ENCODE peak calls at places on chromosomes 16 and 17, in nine cellular contexts. D is IMR-90, O is SK-N-SH, T is endodermal cell, N is astrocyte, G is tibial nerve, I is lung, E is gastrocnemius medialis, C is stomach. Z is an unnamed sample.
A peak's percentile ranks its signal among the peaks of the same experiment; 100 is the strongest.

GRCh38 chr16:57527610-57528360 is 8.6 kb downstream of the CCDC102A start:
- DNase-seq in D (no peak), O (peak; percentile 14), T (no peak), N (no peak), G (no peak), I (no peak), E (no peak), C (no peak), Z (no peak)

GRCh38 chr16:65214196-65214595 is 92.3 kb upstream of the CDH11 start:
- DNase-seq in D (peak; percentile 17), O (no peak), T (no peak), N (no peak), G (no peak), I (no peak), E (no peak), C (no peak), Z (peak; percentile 18)

GRCh38 chr17:42112552-42113176 is at the start of gene DHX58:
- DNase-seq in D (peak; percentile 80), O (no peak), T (no peak), N (peak; percentile 49), G (peak; percentile 50), I (peak; percentile 78), E (peak; percentile 59), C (peak; percentile 81), Z (peak; percentile 80)

GRCh38 chr17:64777413-64778101 is 115.5 kb upstream of the SMURF2 start:
- DNase-seq in D (no peak), O (peak; percentile 48), T (peak; percentile 71), N (no peak), G (no peak), I (no peak), E (no peak), C (no peak), Z (no peak)

GRCh38 chr17:67818110-67819002 is 6.9 kb upstream of the BPTF start:
- DNase-seq in D (no peak), O (no peak), T (peak; percentile 10), N (no peak), G (no peak), I (no peak), E (no peak), C (no peak), Z (no peak)

GRCh38 chr17:10815318-10815717 is 11.4 kb upstream of the TMEM238L start:
- DNase-seq in D (no peak), O (no peak), T (no peak), N (no peak), G (no peak), I (no peak), E (no peak), C (peak; percentile 73), Z (no peak)

GRCh38 chr17:29645516-29646051 is 22.9 kb upstream of the CORO6 start:
- DNase-seq in D (peak; percentile 82), O (peak; percentile 55), T (no peak), N (peak; percentile 88), G (peak; percentile 82), I (peak; percentile 61), E (peak; percentile 95), C (peak; percentile 42), Z (peak; percentile 17)

GRCh38 chr16:53821487-53821886 is 117.5 kb downstream of the FTO start:
- DNase-seq in D (peak; percentile 42), O (no peak), T (no peak), N (peak; percentile 78), G (no peak), I (no peak), E (no peak), C (no peak), Z (peak; percentile 88)

GRCh38 chr16:12499032-12499735 is 304.5 kb downstream of the CPPED1 start:
- DNase-seq in D (no peak), O (no peak), T (no peak), N (no peak), G (no peak), I (no peak), E (no peak), C (no peak), Z (no peak)

GRCh38 chr17:47717845-47718621 is 15.0 kb upstream of the TBX21 start:
- DNase-seq in D (no peak), O (no peak), T (no peak), N (peak; percentile 25), G (no peak), I (no peak), E (no peak), C (no peak), Z (no peak)

GRCh38 chr17:13638855-13639458 is 37.2 kb upstream of the HS3ST3A1 start:
- DNase-seq in D (peak; percentile 23), O (no peak), T (peak; percentile 73), N (peak; percentile 44), G (no peak), I (no peak), E (no peak), C (no peak), Z (peak; percentile 57)

GRCh38 chr17:73155410-73156165 is 9.2 kb upstream of the SSTR2 start:
- DNase-seq in D (no peak), O (peak; percentile 83), T (peak; percentile 75), N (no peak), G (no peak), I (no peak), E (no peak), C (no peak), Z (no peak)

GRCh38 chr16:87661561-87661960 is 59.3 kb downstream of the JPH3 start:
- DNase-seq in D (peak; percentile 43), O (no peak), T (peak; percentile 95), N (peak; percentile 9), G (no peak), I (no peak), E (no peak), C (no peak), Z (peak; percentile 15)

GRCh38 chr17:76307966-76308338 is at the start of gene QRICH2:
- DNase-seq in D (no peak), O (peak; percentile 37), T (no peak), N (no peak), G (no peak), I (no peak), E (no peak), C (no peak), Z (no peak)

GRCh38 chr16:84596161-84596560 is 21.7 kb downstream of the COTL1 start:
- DNase-seq in D (no peak), O (no peak), T (no peak), N (no peak), G (no peak), I (no peak), E (no peak), C (no peak), Z (no peak)

GRCh38 chr17:63775420-63775819 is 1.4 kb downstream of the DDX42 start:
- DNase-seq in D (no peak), O (peak; percentile 20), T (peak; percentile 74), N (no peak), G (no peak), I (no peak), E (no peak), C (no peak), Z (no peak)

DNA sequence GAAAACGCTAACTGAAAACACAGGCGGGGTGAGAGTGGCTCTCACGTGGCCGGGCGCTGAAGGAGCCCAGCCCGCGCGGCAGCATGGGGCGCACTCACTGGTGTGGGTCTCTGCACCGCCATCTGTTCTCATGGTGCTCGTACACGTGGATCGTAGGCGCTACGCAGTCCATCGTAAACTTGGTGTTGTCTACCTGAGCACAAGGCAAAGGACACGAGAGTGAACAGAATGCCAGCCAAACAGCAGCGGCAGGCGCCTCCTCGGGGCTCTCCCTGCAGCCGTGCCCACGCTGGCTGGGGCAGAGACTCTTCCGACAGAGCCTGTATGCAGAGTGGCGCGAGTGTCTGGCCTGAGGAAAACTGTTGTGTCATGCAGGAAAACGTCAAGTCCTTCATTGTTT is 19.1 kb downstream of the EMC8 start:
- DNase-seq in D (no peak), O (no peak), T (no peak), N (no peak), G (no peak), I (no peak), E (no peak), C (no peak), Z (no peak)
- H3K27me3 ChIP-seq in D (no peaks in the 10 kb centered on the region), O (no peaks in the 10 kb centered on the region), T (no peaks in the 10 kb centered on the region), N (no peaks in the 10 kb centered on the region), G (no peaks in the 10 kb centered on the region), I (no peaks in the 10 kb centered on the region), E (no peaks in the 10 kb centered on the region), C (no peaks in the 10 kb centered on the region), Z (no peaks in the 10 kb centered on the region)

DNA sequence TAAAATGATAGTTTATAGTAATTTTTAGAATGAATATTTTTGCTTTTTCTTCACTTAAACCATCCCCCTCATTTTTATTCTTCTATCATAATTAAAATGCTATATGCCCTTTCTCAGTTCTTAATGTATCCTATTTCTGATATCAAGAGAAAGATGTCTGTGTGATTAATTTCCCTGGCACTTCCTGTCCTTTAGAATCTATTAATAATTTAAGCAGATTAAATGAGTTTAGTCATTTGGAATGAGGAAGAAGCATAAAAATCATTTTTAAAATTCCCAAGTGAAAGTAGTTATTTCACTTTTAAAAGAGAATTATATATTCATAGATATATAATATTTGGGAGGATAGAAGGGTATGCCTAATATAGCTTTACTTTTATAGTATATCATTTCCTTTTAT is 27.8 kb upstream of the CDR2 start:
- DNase-seq in D (peak; percentile 20), O (no peak), T (no peak), N (peak; percentile 31), G (no peak), I (no peak), E (no peak), C (no peak), Z (peak; percentile 66)
- H3K4me3 ChIP-seq in D (no peak overlapping the region), O (no peak overlapping the region), T (no peak overlapping the region), N (no peak overlapping the region), G (no peak overlapping the region), I (no peak overlapping the region), E (no peak overlapping the region), C (no peak overlapping the region), Z (no peak overlapping the region)

GRCh38 chr16:74717367-74717766 is 16.7 kb upstream of the MLKL start:
- DNase-seq in D (no peak), O (peak; percentile 11), T (no peak), N (no peak), G (no peak), I (no peak), E (no peak), C (no peak), Z (no peak)

GRCh38 chr16:74718140-74718539 is 17.5 kb upstream of the MLKL start:
- DNase-seq in D (no peak), O (no peak), T (no peak), N (no peak), G (no peak), I (no peak), E (no peak), C (no peak), Z (no peak)

GRCh38 chr16:74720579-74720978 is 19.9 kb upstream of the MLKL start:
- DNase-seq in D (no peak), O (no peak), T (no peak), N (no peak), G (no peak), I (no peak), E (no peak), C (no peak), Z (no peak)

GRCh38 chr16:74716355-74716754 is 15.7 kb upstream of the MLKL start:
- DNase-seq in D (no peak), O (peak; percentile 10), T (peak; percentile 59), N (no peak), G (no peak), I (no peak), E (no peak), C (no peak), Z (no peak)

GRCh38 chr16:74718741-74719610 is 18.3 kb upstream of the MLKL start:
- DNase-seq in D (no peak), O (no peak), T (no peak), N (no peak), G (no peak), I (no peak), E (no peak), C (no peak), Z (no peak)
- TF ChIP-seq CTCF in D (no peak), O (no peak), T (peak; percentile 21), N (no peak), G (no peak), I (no peak), E (no peak), C (no peak), Z (no peak)

GRCh38 chr17:38602862-38603785 is 2.6 kb downstream of the SRCIN1 start:
- DNase-seq in D (no peak), O (no peak), T (peak; percentile 65), N (no peak), G (no peak), I (no peak), E (no peak), C (no peak), Z (no peak)
- H3K27me3 ChIP-seq in D (peaks cover 93% of the 10 kb centered on the region), O (no peaks in the 10 kb centered on the region), T (peaks cover 21% of the 10 kb centered on the region), N (peaks cover 41% of the 10 kb centered on the region), G (peaks cover 55% of the 10 kb centered on the region), I (peaks cover 3% of the 10 kb centered on the region), E (peaks cover 46% of the 10 kb centered on the region), C (peaks cover 42% of the 10 kb centered on the region), Z (peaks cover 19% of the 10 kb centered on the region)

Z was measured in bronchial epithelial cell.